ENCODE peak calls at places on chromosomes 12 and 14, in ten cellular contexts. F is AG10803, T is BE2C, J is ovary, G is IMR-90, E is vagina, I is astrocyte of the spinal cord, S is pancreas, W is AG09309, X is tibial nerve. U is an unnamed sample.

GRCh38 chr12:121524196-121524930 is 56.5 kb downstream of the KDM2B start:
- DNase-seq in T (no peak), S (no peak), X (no peak), W (no peak), G (no peak), I (no peak), J (no peak), F (no peak), E (no peak), U (no peak)

GRCh38 chr12:88306471-88307069 is 164.5 kb downstream of the TMTC3 start:
- DNase-seq in S (no peak), I (no peak), X (no peak), G (no peak), W (no peak), E (no peak), J (no peak), F (no peak), T (no peak), U (peak; percentile 33)

GRCh38 chr12:128856791-128857078 is 3.5 kb downstream of the GLT1D1 start:
- DNase-seq in J (no peak), T (no peak), W (no peak), S (no peak), G (no peak), X (no peak), F (no peak), I (no peak), E (no peak), U (no peak)

GRCh38 chr12:13173537-13173936 is 23.0 kb upstream of the EMP1 start:
- DNase-seq in X (peak; percentile 79), J (no peak), G (peak; percentile 97), T (no peak), E (peak; percentile 96), W (peak; percentile 83), S (no peak), F (peak; percentile 96), I (peak; percentile 95), U (peak; percentile 89)

GRCh38 chr14:70901218-70901772 is 6.0 kb upstream of the PCNX1 start:
- DNase-seq in S (no peak), T (no peak), X (no peak), E (no peak), W (no peak), J (no peak), G (peak; percentile 66), I (peak; percentile 66), F (peak; percentile 79), U (peak; percentile 43)

GRCh38 chr12:120836119-120836684 is 68.0 kb downstream of the SPPL3 start:
- DNase-seq in G (no peak), I (no peak), F (no peak), S (no peak), X (no peak), J (no peak), W (no peak), E (no peak), T (no peak), U (no peak)

GRCh38 chr14:73738518-73739173 is 24.5 kb upstream of the PNMA1 start:
- DNase-seq in S (peak; percentile 72), F (no peak), E (no peak), T (no peak), G (no peak), I (no peak), X (no peak), J (peak; percentile 37), W (no peak), U (no peak)

GRCh38 chr14:104505085-104506074 is 74.2 kb upstream of the C14orf180 start:
- DNase-seq in J (no peak), W (no peak), X (no peak), T (no peak), S (peak; percentile 47), I (no peak), G (no peak), F (no peak), E (no peak), U (no peak)

GRCh38 chr14:21346532-21347135 is 37.2 kb downstream of the SUPT16H start:
- DNase-seq in J (no peak), S (no peak), T (no peak), F (peak; percentile 45), W (peak; percentile 24), G (peak; percentile 82), X (no peak), I (peak; percentile 8), E (no peak), U (no peak)

GRCh38 chr12:12403264-12404248 is 46.7 kb downstream of the BORCS5 start:
- DNase-seq in E (no peak), T (no peak), F (no peak), X (no peak), G (no peak), W (no peak), I (no peak), J (no peak), S (no peak), U (no peak)

GRCh38 chr14:21041676-21042433 is at the start of gene RNASE7:
- DNase-seq in W (no peak), X (no peak), F (peak; percentile 58), T (no peak), S (no peak), J (no peak), I (no peak), E (no peak), G (peak; percentile 54), U (peak; percentile 46)

GRCh38 chr12:131832393-131833231 is 4.4 kb downstream of the MMP17 start:
- DNase-seq in G (peak; percentile 30), X (no peak), I (no peak), T (peak; percentile 68), E (no peak), W (peak; percentile 39), S (peak; percentile 68), J (peak; percentile 89), F (peak; percentile 81), U (peak; percentile 75)
- H3K4me3 ChIP-seq in G (peak overlapping the region; percentile 6), X (peak overlapping the region; percentile 10), I (no peak overlapping the region), T (peak overlapping the region; percentile 38), E (peak overlapping the region; percentile 34), W (peak overlapping the region; percentile 74), S (no peak overlapping the region), J (no peak overlapping the region), F (peak overlapping the region; percentile 65), U (peak overlapping the region; percentile 69)

GRCh38 chr12:39958377-39958776 is 147.5 kb downstream of the SLC2A13 start:
- DNase-seq in F (no peak), W (no peak), T (no peak), J (no peak), S (no peak), G (no peak), E (no peak), X (no peak), I (no peak), U (no peak)
- TF ChIP-seq CTCF in F (peak; percentile 15), W (peak; percentile 28), T (peak; percentile 40), J (no peak), S (no peak), G (no peak), E (no peak), X (no peak), I (peak; percentile 12), U (peak; percentile 10)

GRCh38 chr12:31568498-31568897 is 22.4 kb downstream of the DENND5B start:
- DNase-seq in X (no peak), S (no peak), W (no peak), F (no peak), E (no peak), T (no peak), J (no peak), I (no peak), G (no peak), U (no peak)

GRCh38 chr12:31570880-31571279 is 20.1 kb downstream of the DENND5B start:
- DNase-seq in S (no peak), G (peak; percentile 32), W (no peak), X (no peak), F (no peak), J (no peak), E (no peak), T (no peak), I (no peak), U (peak; percentile 25)

GRCh38 chr12:31574803-31575573 is 15.9 kb downstream of the DENND5B start:
- DNase-seq in E (no peak), S (no peak), G (peak; percentile 55), T (no peak), F (peak; percentile 41), W (no peak), I (peak; percentile 18), X (no peak), J (no peak), U (peak; percentile 65)

GRCh38 chr12:31578632-31579031 is 12.3 kb downstream of the DENND5B start:
- DNase-seq in I (peak; percentile 22), S (no peak), J (no peak), G (peak; percentile 49), F (peak; percentile 77), E (no peak), W (no peak), T (no peak), X (no peak), U (peak; percentile 36)

DNA sequence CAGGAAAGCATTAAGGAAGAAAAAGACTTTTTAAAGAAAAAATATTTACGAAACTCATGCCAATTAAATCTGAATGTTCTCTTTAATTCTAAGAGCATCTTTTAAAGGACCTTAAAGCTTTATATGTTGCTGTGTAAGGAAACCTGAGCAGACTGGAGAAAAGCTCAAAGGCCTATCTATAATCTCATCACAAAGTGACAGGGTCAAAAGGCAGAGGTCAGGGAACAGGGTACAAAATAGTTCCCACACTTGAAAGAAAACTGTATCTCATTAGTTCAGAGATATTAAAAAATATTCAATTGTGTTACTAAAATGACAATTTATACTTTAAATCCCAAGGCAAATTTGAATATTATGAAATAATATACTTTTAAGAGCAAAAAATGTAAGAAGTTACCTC is 18.0 kb downstream of the DENND5B start:
- DNase-seq in I (no peak), T (no peak), W (no peak), J (no peak), X (no peak), G (no peak), S (no peak), E (no peak), F (no peak), U (no peak)
- H3K4me3 ChIP-seq in I (no peak overlapping the region), T (no peak overlapping the region), W (no peak overlapping the region), J (no peak overlapping the region), X (no peak overlapping the region), G (no peak overlapping the region), S (no peak overlapping the region), E (no peak overlapping the region), F (no peak overlapping the region), U (no peak overlapping the region)

GRCh38 chr12:62304560-62304959 is 44.4 kb downstream of the USP15 start:
- DNase-seq in G (no peak), W (no peak), S (no peak), F (no peak), T (no peak), E (no peak), I (no peak), J (no peak), X (no peak), U (no peak)

GRCh38 chr12:62301080-62301798 is 41.0 kb downstream of the USP15 start:
- DNase-seq in X (no peak), I (no peak), G (no peak), E (no peak), W (no peak), S (no peak), J (no peak), F (no peak), T (no peak), U (no peak)

GRCh38 chr12:62299617-62300016 is 39.4 kb downstream of the USP15 start:
- DNase-seq in E (no peak), J (no peak), T (no peak), F (no peak), S (no peak), W (no peak), X (no peak), G (no peak), I (no peak), U (no peak)

GRCh38 chr12:62305778-62306177 is 45.6 kb downstream of the USP15 start:
- DNase-seq in I (no peak), T (no peak), F (no peak), W (no peak), S (no peak), X (no peak), G (no peak), E (no peak), J (no peak), U (no peak)

GRCh38 chr12:62301799-62302133 is 41.6 kb downstream of the USP15 start:
- DNase-seq in J (no peak), E (no peak), G (no peak), W (no peak), X (no peak), I (no peak), S (no peak), T (no peak), F (no peak), U (no peak)
- TF ChIP-seq CTCF in J (no peak), E (no peak), G (no peak), W (no peak), X (no peak), I (no peak), S (no peak), T (no peak), F (no peak), U (no peak)